ENCODE peak calls at places on chromosomes 5 and 9, in seven cellular contexts. I, Q, M, U, O, T and H are unnamed samples.

GRCh38 chr5:10268100-10268499 is 18.0 kb downstream of the CCT5 start:
- DNase-seq in I (no peak), Q (no peak), M (no peak), U (no peak), O (no peak), T (no peak), H (no peak)

GRCh38 chr9:110626109-110626829 is 42.3 kb upstream of the MUSK start:
- DNase-seq in I (peak; percentile 60), Q (no peak), M (no peak), U (no peak), O (no peak), T (peak; percentile 57), H (no peak)

GRCh38 chr5:118752992-118753391 is 235.4 kb downstream of the DTWD2 start:
- DNase-seq in I (no peak), Q (no peak), M (no peak), U (no peak), O (no peak), T (no peak), H (no peak)

GRCh38 chr5:59115345-59115744 is 532.5 kb downstream of the RAB3C start:
- DNase-seq in I (peak; percentile 18), Q (no peak), M (no peak), U (no peak), O (no peak), T (no peak), H (no peak)

GRCh38 chr9:22088372-22089063 is 79.4 kb upstream of the CDKN2B start:
- DNase-seq in I (peak; percentile 62), Q (no peak), M (no peak), U (no peak), O (no peak), T (no peak), H (no peak)

GRCh38 chr5:100709771-100710170 is 174.6 kb downstream of the FAM174A start:
- DNase-seq in I (no peak), Q (no peak), M (no peak), U (no peak), O (no peak), T (no peak), H (no peak)

GRCh38 chr9:127495884-127496555 is 44.7 kb downstream of the LRSAM1 start:
- DNase-seq in I (no peak), Q (no peak), M (no peak), U (no peak), O (no peak), T (no peak), H (no peak)

GRCh38 chr5:100872409-100873190 is 30.5 kb downstream of the ST8SIA4 start:
- DNase-seq in I (no peak), Q (no peak), M (no peak), U (no peak), O (no peak), T (no peak), H (peak; percentile 76)

GRCh38 chr5:75567710-75568109 is 43.5 kb upstream of the ANKDD1B start:
- DNase-seq in I (peak; percentile 25), Q (no peak), M (no peak), U (no peak), O (no peak), T (no peak), H (no peak)